ENCODE peak calls at places on chromosomes 1 and 21, in five cellular contexts. W is HFF-Myc, F is mammary epithelial cell, Y is mesothelial cell of epicardium, C is BE2C. T is an unnamed sample.

GRCh38 chr1:24929091-24929875 is 793 bp downstream of the RUNX3 start:
- DNase-seq in C (no peak), W (no peak), Y (no peak), F (peak), T (no peak)

GRCh38 chr1:209692745-209693504 is 11.7 kb upstream of the HSD11B1 start:
- DNase-seq in W (peak), C (peak), Y (peak), F (peak), T (peak)

GRCh38 chr1:20390589-20391331 is 95.2 kb downstream of the CAMK2N1 start:
- DNase-seq in C (no peak), W (no peak), F (peak), Y (no peak), T (no peak)

GRCh38 chr1:16920951-16921350 is 780 bp upstream of the CROCC start:
- DNase-seq in C (no peak), Y (no peak), F (no peak), W (no peak), T (no peak)

GRCh38 chr1:211281322-211282022 is 22.3 kb downstream of the RCOR3 start:
- DNase-seq in F (no peak), C (no peak), W (no peak), Y (no peak), T (no peak)

GRCh38 chr1:20640183-20640597 is 6.9 kb downstream of the PINK1 start:
- DNase-seq in W (peak), Y (no peak), F (peak), C (peak), T (no peak)

GRCh38 chr21:15255359-15256157 is 190.8 kb upstream of the NRIP1 start:
- DNase-seq in W (no peak), C (no peak), Y (no peak), F (no peak), T (no peak)

GRCh38 chr1:29328897-29329775 is 92.8 kb downstream of the PTPRU start:
- DNase-seq in W (no peak), Y (no peak), C (no peak), F (no peak), T (no peak)

GRCh38 chr1:154276797-154277196 is 4.4 kb downstream of the HAX1 start:
- DNase-seq in F (no peak), C (peak), Y (no peak), W (no peak), T (no peak)

GRCh38 chr21:32469628-32470027 is 57.1 kb downstream of the EVA1C start:
- DNase-seq in W (no peak), F (no peak), C (no peak), Y (no peak), T (no peak)

GRCh38 chr1:62057230-62057629 is 137.4 kb upstream of the L1TD1 start:
- DNase-seq in Y (no peak), F (no peak), W (no peak), C (no peak), T (no peak)

GRCh38 chr1:101259744-101260148 is 22.9 kb downstream of the S1PR1 start:
- DNase-seq in F (peak), Y (no peak), W (no peak), C (no peak), T (peak)

GRCh38 chr1:224182866-224183590 is at the start of gene DEGS1:
- DNase-seq in W (peak), Y (peak), C (peak), F (peak), T (peak)

GRCh38 chr1:205258313-205259176 is 30.8 kb downstream of the TMCC2 start:
- DNase-seq in W (no peak), C (peak), Y (no peak), F (peak), T (peak)

GRCh38 chr1:43009274-43009673 is 50.6 kb upstream of the SLC2A1 start:
- DNase-seq in W (no peak), F (no peak), C (no peak), Y (no peak), T (no peak)

GRCh38 chr1:110390096-110390495 is 730 bp downstream of the SLC16A4 start:
- DNase-seq in Y (no peak), W (no peak), C (no peak), F (peak), T (no peak)

GRCh38 chr1:181094402-181094801 is 5.9 kb downstream of the IER5 start:
- DNase-seq in W (no peak), Y (no peak), C (no peak), F (no peak), T (no peak)

GRCh38 chr1:82388679-82389078 is 587.9 kb downstream of the ADGRL2 start:
- DNase-seq in W (no peak), Y (peak), F (peak), C (peak), T (peak)

GRCh38 chr21:26140185-26140584 is 30.4 kb downstream of the APP start:
- DNase-seq in F (peak), C (no peak), W (peak), Y (no peak), T (peak)

GRCh38 chr1:75693551-75693950 is 31.0 kb upstream of the ACADM start:
- DNase-seq in C (no peak), F (no peak), Y (no peak), W (no peak), T (no peak)

GRCh38 chr1:209552406-209553264 is 30.9 kb upstream of the CAMK1G start:
- DNase-seq in F (peak), Y (no peak), W (no peak), C (no peak), T (no peak)

GRCh38 chr1:220879509-220880366 is 495 bp downstream of the HLX start:
- DNase-seq in Y (no peak), C (peak), W (no peak), F (peak), T (no peak)

GRCh38 chr1:2241820-2242219 is 13.7 kb downstream of the SKI start:
- DNase-seq in C (no peak), Y (no peak), F (no peak), W (no peak), T (no peak)

GRCh38 chr1:24911651-24912144 is 18.4 kb downstream of the RUNX3 start:
- DNase-seq in C (no peak), W (no peak), F (no peak), Y (no peak), T (no peak)

GRCh38 chr1:89547563-89548485 is 23.2 kb downstream of the LRRC8B start:
- DNase-seq in W (no peak), C (peak), F (peak), Y (no peak), T (peak)

GRCh38 chr1:92961896-92962752 is 862 bp upstream of the DIPK1A start:
- DNase-seq in F (peak), W (no peak), Y (no peak), C (no peak), T (peak)

GRCh38 chr1:178126790-178127189 is 32.9 kb downstream of the RASAL2 start:
- DNase-seq in Y (no peak), W (peak), F (peak), C (no peak), T (peak)

DNA sequence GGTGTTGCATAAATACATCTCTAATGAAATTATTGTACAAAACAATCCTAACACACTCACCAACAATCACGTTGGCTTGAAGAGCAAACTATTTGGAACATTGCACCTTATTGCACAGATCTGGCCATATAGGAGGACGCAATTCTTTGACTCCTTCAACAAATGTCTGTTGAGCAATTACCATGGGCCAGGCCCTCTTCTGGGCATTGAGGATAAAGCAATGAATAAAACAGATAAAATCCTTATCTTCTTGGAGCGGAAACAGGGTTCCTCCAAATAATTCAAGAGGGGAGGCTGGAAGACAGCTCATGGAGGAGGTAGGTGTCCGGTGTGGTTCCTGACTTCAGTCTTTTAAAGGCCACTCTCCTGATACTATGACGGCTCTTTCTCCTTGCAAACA is 43.3 kb downstream of the PAX7 start:
- DNase-seq in Y (no peak), F (no peak), W (no peak), C (no peak), T (no peak)
- TF ChIP-seq CTCF in Y (no peak), F (peak), W (no peak), C (peak), T (peak)

GRCh38 chr1:198605426-198605825 is 33.4 kb upstream of the PTPRC start:
- DNase-seq in C (peak), Y (no peak), F (no peak), W (no peak), T (no peak)
- TF ChIP-seq CTCF in C (no peak), Y (no peak), F (no peak), W (no peak), T (no peak)

DNA sequence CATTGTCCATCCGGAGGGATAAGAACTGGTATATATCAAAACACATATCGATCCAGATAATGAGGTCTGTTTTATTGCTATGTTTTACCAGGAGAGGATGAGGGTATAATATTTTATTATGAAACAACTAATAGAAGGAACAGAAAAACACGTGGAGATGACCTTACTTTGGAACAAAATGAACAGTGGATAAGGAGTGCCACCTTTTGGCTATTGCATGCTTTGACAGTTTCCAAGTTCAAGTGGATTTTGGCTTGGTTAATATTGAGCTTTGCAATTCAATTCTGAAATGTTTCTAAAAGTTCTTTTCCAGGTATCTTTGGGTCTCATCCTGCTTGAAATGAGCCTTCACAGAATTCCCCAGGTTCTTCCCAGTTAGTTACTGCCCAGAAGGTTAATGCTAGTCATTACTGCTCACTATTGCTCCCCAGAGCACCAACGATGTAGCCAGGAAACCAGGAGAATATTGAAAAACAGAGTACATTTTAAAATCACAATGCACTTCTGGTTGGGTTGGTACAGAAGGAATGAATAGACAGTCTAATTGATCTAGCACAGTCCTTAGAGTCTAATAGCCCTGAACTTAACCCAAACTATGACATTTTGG is 45.5 kb downstream of the ZC3H11B start:
- DNase-seq in F (peak), Y (no peak), W (no peak), C (no peak), T (no peak)
- TF ChIP-seq CTCF in F (peak), Y (peak), W (peak), C (peak), T (peak)

GRCh38 chr1:9816199-9816598 is 7.6 kb downstream of the CLSTN1 start:
- DNase-seq in W (no peak), Y (no peak), F (no peak), C (no peak), T (no peak)
- TF ChIP-seq CTCF in W (no peak), Y (no peak), F (no peak), C (no peak), T (no peak)